ENCODE peak calls at places on chromosome 1, in six cellular contexts. J is G401; S is T follicular helper cell; K is NCI-H748 treated with DMSO at 0.1 percent for 48 hours; U is stimulated activated CD8-positive, alpha-beta memory T cell treated with anti-CD3 and anti-CD28 coated beads, Interleukin-4, amount 100 ng/mL, for 1 hour; E is central memory CD8-positive, alpha-beta T cell. G is an unnamed sample.

GRCh38 chr1:84892657-84893618 is at the start of gene LPAR3:
- DNase-seq in J (no peak), S (no peak), K (no peak), U (no peak), E (no peak), G (no peak)

GRCh38 chr1:206608108-206608698 is 4.1 kb downstream of the EIF2D start:
- DNase-seq in J (peak; percentile 8), S (peak; percentile 49), K (peak; percentile 3), U (no peak), E (peak; percentile 42), G (peak; percentile 19)

GRCh38 chr1:154178856-154179811 is 12.8 kb downstream of the TPM3 start:
- DNase-seq in J (peak; percentile 18), S (no peak), K (no peak), U (no peak), E (no peak), G (peak; percentile 25)

GRCh38 chr1:23343246-23344110 is 606 bp downstream of the HNRNPR start:
- DNase-seq in J (peak; percentile 25), S (no peak), K (no peak), U (no peak), E (no peak), G (peak; percentile 99)

GRCh38 chr1:53654216-53655210 is 84.5 kb downstream of the GLIS1 start:
- DNase-seq in J (no peak), S (no peak), K (no peak), U (no peak), E (no peak), G (no peak)

GRCh38 chr1:38000529-38001453 is 4.5 kb downstream of the FHL3 start:
- DNase-seq in J (no peak), S (no peak), K (no peak), U (no peak), E (no peak), G (peak; percentile 41)

GRCh38 chr1:153538315-153538821 is 2.4 kb downstream of the S100A5 start:
- DNase-seq in J (peak; percentile 67), S (no peak), K (peak; percentile 74), U (no peak), E (no peak), G (no peak)

GRCh38 chr1:150696151-150696550 is 803 bp downstream of the GOLPH3L start:
- DNase-seq in J (no peak), S (no peak), K (no peak), U (no peak), E (no peak), G (no peak)

GRCh38 chr1:35505911-35506798 is 51.0 kb downstream of the KIAA0319L start:
- DNase-seq in J (peak; percentile 64), S (peak; percentile 24), K (no peak), U (no peak), E (peak; percentile 45), G (peak; percentile 12)

GRCh38 chr1:24136956-24137539 is 5.9 kb downstream of the IL22RA1 start:
- DNase-seq in J (no peak), S (no peak), K (no peak), U (no peak), E (no peak), G (no peak)

GRCh38 chr1:206955476-206956312 is 9.4 kb upstream of the PIGR start:
- DNase-seq in J (no peak), S (no peak), K (no peak), U (no peak), E (no peak), G (no peak)

GRCh38 chr1:11054181-11054580 is 5.6 kb downstream of the SRM start:
- DNase-seq in J (no peak), S (no peak), K (no peak), U (no peak), E (no peak), G (no peak)